ENCODE peak calls at places on chromosomes 6 and 20, in eight cellular contexts. One of them, this sample, is unnamed.
A peak's percentile ranks its signal among the peaks of the same experiment; 100 is the strongest.

GRCh38 chr20:57013741-57014140 is 252.7 kb downstream of the BMP7 start:
- DNase-seq in IMR-90: no peak
- DNase-seq in fibroblast of lung: no peak
- DNase-seq in coronary artery: no peak
- DNase-seq in neuronal stem cell: peak; percentile 59
- DNase-seq in NT2/D1: no peak
- DNase-seq in suprapubic skin: no peak
- DNase-seq in lung: no peak
- DNase-seq in this sample: no peak

GRCh38 chr6:16819752-16820151 is 58.5 kb upstream of the ATXN1 start:
- DNase-seq in IMR-90: peak; percentile 30
- DNase-seq in fibroblast of lung: peak; percentile 52
- DNase-seq in coronary artery: no peak
- DNase-seq in neuronal stem cell: no peak
- DNase-seq in NT2/D1: no peak
- DNase-seq in suprapubic skin: no peak
- DNase-seq in lung: no peak
- DNase-seq in this sample: no peak

GRCh38 chr20:56431451-56431850 is 19.4 kb downstream of the CASS4 start:
- DNase-seq in IMR-90: no peak
- DNase-seq in fibroblast of lung: no peak
- DNase-seq in coronary artery: no peak
- DNase-seq in neuronal stem cell: no peak
- DNase-seq in NT2/D1: no peak
- DNase-seq in suprapubic skin: no peak
- DNase-seq in lung: no peak
- DNase-seq in this sample: peak; percentile 30

GRCh38 chr20:38790210-38791053 is 15.1 kb upstream of the PPP1R16B start:
- DNase-seq in IMR-90: peak; percentile 38
- DNase-seq in fibroblast of lung: peak; percentile 48
- DNase-seq in coronary artery: no peak
- DNase-seq in neuronal stem cell: no peak
- DNase-seq in NT2/D1: no peak
- DNase-seq in suprapubic skin: no peak
- DNase-seq in lung: no peak
- DNase-seq in this sample: peak; percentile 1

GRCh38 chr6:49556429-49556837 is 6.0 kb downstream of the C6orf141 start:
- DNase-seq in IMR-90: peak; percentile 9
- DNase-seq in fibroblast of lung: peak; percentile 69
- DNase-seq in coronary artery: no peak
- DNase-seq in neuronal stem cell: no peak
- DNase-seq in NT2/D1: no peak
- DNase-seq in suprapubic skin: no peak
- DNase-seq in lung: peak; percentile 80
- DNase-seq in this sample: no peak

GRCh38 chr20:54132612-54133433 is 41.0 kb downstream of the CYP24A1 start:
- DNase-seq in IMR-90: peak; percentile 98
- DNase-seq in fibroblast of lung: peak; percentile 99
- DNase-seq in coronary artery: no peak
- DNase-seq in neuronal stem cell: peak; percentile 35
- DNase-seq in NT2/D1: peak; percentile 43
- DNase-seq in suprapubic skin: no peak
- DNase-seq in lung: peak; percentile 52
- DNase-seq in this sample: peak; percentile 98

GRCh38 chr6:52900536-52900935 is 9.0 kb downstream of the GSTA3 start:
- DNase-seq in IMR-90: no peak
- DNase-seq in fibroblast of lung: no peak
- DNase-seq in coronary artery: no peak
- DNase-seq in neuronal stem cell: no peak
- DNase-seq in NT2/D1: no peak
- DNase-seq in suprapubic skin: no peak
- DNase-seq in lung: no peak
- DNase-seq in this sample: no peak

GRCh38 chr6:786946-787763 is 94.2 kb upstream of the EXOC2 start:
- DNase-seq in IMR-90: peak; percentile 3
- DNase-seq in fibroblast of lung: no peak
- DNase-seq in coronary artery: no peak
- DNase-seq in neuronal stem cell: no peak
- DNase-seq in NT2/D1: no peak
- DNase-seq in suprapubic skin: no peak
- DNase-seq in lung: no peak
- DNase-seq in this sample: no peak

GRCh38 chr6:129659590-129660345 is 50.2 kb downstream of the ARHGAP18 start:
- DNase-seq in IMR-90: peak; percentile 39
- DNase-seq in fibroblast of lung: no peak
- DNase-seq in coronary artery: no peak
- DNase-seq in neuronal stem cell: no peak
- DNase-seq in NT2/D1: no peak
- DNase-seq in suprapubic skin: no peak
- DNase-seq in lung: no peak
- DNase-seq in this sample: no peak

GRCh38 chr6:4613381-4613780 is 162.8 kb upstream of the CDYL start:
- DNase-seq in IMR-90: no peak
- DNase-seq in fibroblast of lung: no peak
- DNase-seq in coronary artery: no peak
- DNase-seq in neuronal stem cell: no peak
- DNase-seq in NT2/D1: no peak
- DNase-seq in suprapubic skin: no peak
- DNase-seq in lung: no peak
- DNase-seq in this sample: no peak

GRCh38 chr6:45075246-45075645 is 252.9 kb upstream of the RUNX2 start:
- DNase-seq in IMR-90: peak; percentile 94
- DNase-seq in fibroblast of lung: peak; percentile 96
- DNase-seq in coronary artery: no peak
- DNase-seq in neuronal stem cell: no peak
- DNase-seq in NT2/D1: no peak
- DNase-seq in suprapubic skin: no peak
- DNase-seq in lung: no peak
- DNase-seq in this sample: peak; percentile 93

GRCh38 chr6:28632326-28632851 is 106.7 kb downstream of the GPX5 start:
- DNase-seq in IMR-90: no peak
- DNase-seq in fibroblast of lung: no peak
- DNase-seq in coronary artery: no peak
- DNase-seq in neuronal stem cell: no peak
- DNase-seq in NT2/D1: no peak
- DNase-seq in suprapubic skin: no peak
- DNase-seq in lung: no peak
- DNase-seq in this sample: no peak

DNA sequence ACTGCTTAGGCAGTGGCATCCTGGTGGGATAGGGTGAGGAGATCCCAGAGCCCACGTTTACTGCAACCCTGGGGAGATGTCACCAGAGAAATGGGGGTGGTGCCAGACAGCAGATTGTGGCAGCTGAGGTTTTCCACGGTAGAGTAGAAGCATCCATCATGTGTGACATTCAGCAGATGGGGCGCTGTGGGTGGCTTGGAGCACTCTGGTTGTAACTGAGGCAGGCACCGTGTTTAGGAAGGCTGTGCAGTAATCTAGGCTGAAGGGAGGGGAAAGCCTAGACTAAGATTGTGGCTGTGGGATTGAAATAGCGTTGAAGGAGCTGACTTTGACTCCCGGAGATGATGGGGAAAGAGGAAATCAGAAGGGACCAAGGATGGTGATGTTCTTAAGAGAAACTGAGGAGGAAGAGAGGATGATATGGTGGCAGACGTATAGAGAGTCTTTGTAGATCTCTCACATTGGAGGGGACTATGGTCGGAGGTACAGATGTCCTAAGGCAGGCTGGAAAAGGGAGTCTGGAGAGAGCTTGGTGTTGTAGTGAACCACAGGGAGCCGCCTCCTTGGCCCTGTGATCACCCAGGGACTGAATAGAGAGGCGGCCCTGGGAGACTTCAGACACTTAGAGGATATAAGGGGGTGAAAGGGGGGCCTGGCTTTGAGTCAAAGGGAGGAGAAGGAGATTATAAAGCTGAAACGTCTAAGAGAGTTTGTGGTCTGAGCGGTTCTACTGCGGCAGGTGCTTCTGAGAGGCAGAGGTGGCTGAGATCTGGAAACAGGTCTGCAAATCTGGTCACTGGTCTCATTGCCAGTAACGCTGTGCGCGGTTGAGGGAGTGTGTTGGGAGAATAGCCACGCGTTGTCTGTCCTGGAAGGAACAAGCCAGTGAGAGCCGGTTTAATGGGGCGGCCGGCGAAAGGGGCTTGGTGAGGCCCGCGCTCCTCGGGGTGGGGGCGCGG is 792 bp upstream of the MICA start:
- DNase-seq in IMR-90: no peak
- DNase-seq in fibroblast of lung: peak; percentile 22
- DNase-seq in coronary artery: no peak
- DNase-seq in neuronal stem cell: no peak
- DNase-seq in NT2/D1: no peak
- DNase-seq in suprapubic skin: no peak
- DNase-seq in lung: no peak
- DNase-seq in this sample: no peak
- H3K4me3 ChIP-seq in IMR-90: peak overlapping the region; percentile 83
- H3K4me3 ChIP-seq in fibroblast of lung: peak overlapping the region; percentile 84
- H3K4me3 ChIP-seq in coronary artery: peak overlapping the region; percentile 94
- H3K4me3 ChIP-seq in neuronal stem cell: peak overlapping the region; percentile 65
- H3K4me3 ChIP-seq in NT2/D1: peak overlapping the region; percentile 88
- H3K4me3 ChIP-seq in suprapubic skin: peak overlapping the region; percentile 64
- H3K4me3 ChIP-seq in lung: peak overlapping the region; percentile 38
- H3K4me3 ChIP-seq in this sample: peak overlapping the region; percentile 77

DNA sequence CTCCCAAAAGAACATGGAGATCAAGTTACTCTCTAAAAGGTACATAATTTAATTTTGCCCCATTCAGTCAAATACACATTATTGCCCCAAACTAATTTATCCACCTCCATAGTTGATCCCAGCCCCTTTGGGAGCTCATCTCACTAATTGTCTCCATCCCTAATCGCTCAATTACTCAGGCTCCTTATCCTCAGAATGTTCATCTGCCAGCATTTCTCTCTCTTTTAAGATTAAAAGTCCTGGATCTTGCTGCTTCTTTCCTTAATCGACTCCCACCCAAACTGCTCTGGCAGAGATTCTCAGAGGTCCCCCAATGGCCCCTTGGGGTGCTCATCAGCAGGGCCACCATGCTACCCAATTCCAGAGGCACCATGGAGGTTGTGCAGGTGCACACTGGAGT is 18.4 kb upstream of the NNAT start:
- DNase-seq in IMR-90: no peak
- DNase-seq in fibroblast of lung: no peak
- DNase-seq in coronary artery: no peak
- DNase-seq in neuronal stem cell: no peak
- DNase-seq in NT2/D1: no peak
- DNase-seq in suprapubic skin: no peak
- DNase-seq in lung: no peak
- DNase-seq in this sample: no peak
- H3K4me3 ChIP-seq in IMR-90: no peak overlapping the region
- H3K4me3 ChIP-seq in fibroblast of lung: no peak overlapping the region
- H3K4me3 ChIP-seq in coronary artery: no peak overlapping the region
- H3K4me3 ChIP-seq in neuronal stem cell: no peak overlapping the region
- H3K4me3 ChIP-seq in NT2/D1: no peak overlapping the region
- H3K4me3 ChIP-seq in suprapubic skin: no peak overlapping the region
- H3K4me3 ChIP-seq in lung: no peak overlapping the region
- H3K4me3 ChIP-seq in this sample: no peak overlapping the region

DNA sequence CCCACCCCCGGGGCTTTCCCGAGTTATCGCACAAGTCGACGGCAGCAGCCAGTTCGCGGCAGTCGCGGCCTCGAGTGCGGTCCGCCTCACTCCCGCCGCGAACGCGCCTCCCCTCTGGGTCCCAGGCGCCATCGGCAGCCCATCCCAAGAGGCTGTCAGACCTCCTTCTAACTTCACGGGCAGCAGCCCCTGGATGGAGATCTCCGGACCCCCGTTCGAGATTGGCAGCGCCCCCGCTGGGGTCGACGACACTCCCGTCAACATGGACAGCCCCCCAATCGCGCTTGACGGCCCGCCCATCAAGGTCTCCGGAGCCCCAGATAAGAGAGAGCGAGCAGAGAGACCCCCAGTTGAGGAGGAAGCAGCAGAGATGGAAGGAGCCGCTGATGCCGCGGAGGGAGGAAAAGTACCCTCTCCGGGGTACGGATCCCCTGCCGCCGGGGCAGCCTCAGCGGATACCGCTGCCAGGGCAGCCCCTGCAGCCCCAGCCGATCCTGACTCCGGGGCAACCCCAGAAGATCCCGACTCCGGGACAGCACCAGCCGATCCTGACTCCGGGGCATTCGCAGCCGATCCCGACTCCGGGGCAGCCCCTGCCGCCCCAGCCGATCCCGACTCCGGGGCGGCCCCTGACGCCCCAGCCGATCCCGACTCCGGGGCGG is 1.6 kb downstream of the GNAS start:
- DNase-seq in IMR-90: no peak
- DNase-seq in fibroblast of lung: no peak
- DNase-seq in coronary artery: no peak
- DNase-seq in neuronal stem cell: no peak
- DNase-seq in NT2/D1: no peak
- DNase-seq in suprapubic skin: no peak
- DNase-seq in lung: no peak
- DNase-seq in this sample: no peak
- H3K4me3 ChIP-seq in IMR-90: no peak overlapping the region
- H3K4me3 ChIP-seq in fibroblast of lung: no peak overlapping the region
- H3K4me3 ChIP-seq in coronary artery: peak overlapping the region; percentile 65
- H3K4me3 ChIP-seq in neuronal stem cell: no peak overlapping the region
- H3K4me3 ChIP-seq in NT2/D1: peak overlapping the region; percentile 47
- H3K4me3 ChIP-seq in suprapubic skin: peak overlapping the region; percentile 39
- H3K4me3 ChIP-seq in lung: no peak overlapping the region
- H3K4me3 ChIP-seq in this sample: no peak overlapping the region

GRCh38 chr20:32823737-32824588 is 4.2 kb downstream of the MAPRE1 start:
- DNase-seq in IMR-90: peak; percentile 22
- DNase-seq in fibroblast of lung: peak; percentile 12
- DNase-seq in coronary artery: no peak
- DNase-seq in neuronal stem cell: no peak
- DNase-seq in NT2/D1: no peak
- DNase-seq in suprapubic skin: no peak
- DNase-seq in lung: no peak
- DNase-seq in this sample: no peak
- H3K4me3 ChIP-seq in IMR-90: no peak overlapping the region
- H3K4me3 ChIP-seq in fibroblast of lung: no peak overlapping the region
- H3K4me3 ChIP-seq in coronary artery: no peak overlapping the region
- H3K4me3 ChIP-seq in neuronal stem cell: no peak overlapping the region
- H3K4me3 ChIP-seq in NT2/D1: no peak overlapping the region
- H3K4me3 ChIP-seq in suprapubic skin: no peak overlapping the region
- H3K4me3 ChIP-seq in lung: no peak overlapping the region
- H3K4me3 ChIP-seq in this sample: no peak overlapping the region

GRCh38 chr6:87798393-87799278 is 96.6 kb upstream of the AKIRIN2 start:
- DNase-seq in IMR-90: no peak
- DNase-seq in fibroblast of lung: no peak
- DNase-seq in coronary artery: no peak
- DNase-seq in neuronal stem cell: no peak
- DNase-seq in NT2/D1: no peak
- DNase-seq in suprapubic skin: no peak
- DNase-seq in lung: no peak
- DNase-seq in this sample: no peak
- H3K4me3 ChIP-seq in IMR-90: no peak overlapping the region
- H3K4me3 ChIP-seq in fibroblast of lung: no peak overlapping the region
- H3K4me3 ChIP-seq in coronary artery: no peak overlapping the region
- H3K4me3 ChIP-seq in neuronal stem cell: no peak overlapping the region
- H3K4me3 ChIP-seq in NT2/D1: no peak overlapping the region
- H3K4me3 ChIP-seq in suprapubic skin: no peak overlapping the region
- H3K4me3 ChIP-seq in lung: no peak overlapping the region
- H3K4me3 ChIP-seq in this sample: no peak overlapping the region

This sample was measured in skeletal muscle cell.